ENCODE peak calls at places on chromosomes 13 and 19, in six cellular contexts. D is T-helper 2 cell, E is kidney tubule cell, U is B cell, G is heart left ventricle, L is iris pigment epithelial cell. R is an unnamed sample.

GRCh38 chr13:24503376-24503690 is 9.2 kb downstream of the PARP4 start:
- DNase-seq in D (no peak), E (no peak), U (no peak), G (no peak), L (peak; percentile 34), R (no peak)

GRCh38 chr19:57552432-57552831 is 7.2 kb downstream of the ZNF550 start:
- DNase-seq in D (no peak), E (no peak), U (no peak), G (no peak), L (no peak), R (no peak)

GRCh38 chr19:16376241-16376640 is 51.6 kb downstream of the KLF2 start:
- DNase-seq in D (no peak), E (no peak), U (no peak), G (no peak), L (no peak), R (no peak)

GRCh38 chr13:95505265-95505664 is 47.3 kb upstream of the CLDN10 start:
- DNase-seq in D (no peak), E (peak; percentile 36), U (no peak), G (no peak), L (no peak), R (no peak)

GRCh38 chr13:93244141-93244917 is 17.7 kb downstream of the GPC6 start:
- DNase-seq in D (no peak), E (peak; percentile 82), U (no peak), G (peak; percentile 28), L (peak; percentile 63), R (no peak)

GRCh38 chr19:49441210-49441959 is at the start of gene SLC17A7:
- DNase-seq in D (no peak), E (no peak), U (peak; percentile 69), G (peak; percentile 60), L (no peak), R (no peak)

GRCh38 chr13:19845758-19846157 is 17.7 kb downstream of the ZMYM5 start:
- DNase-seq in D (no peak), E (peak; percentile 91), U (no peak), G (peak; percentile 37), L (peak; percentile 98), R (no peak)

GRCh38 chr19:18173572-18174294 is at the start of gene IFI30:
- DNase-seq in D (peak; percentile 25), E (peak; percentile 52), U (peak; percentile 93), G (peak; percentile 74), L (no peak), R (no peak)

GRCh38 chr19:14544047-14544446 is 14.7 kb downstream of the TECR start:
- DNase-seq in D (no peak), E (peak; percentile 36), U (no peak), G (no peak), L (no peak), R (no peak)

GRCh38 chr13:80408270-80408669 is 67.3 kb upstream of the SPRY2 start:
- DNase-seq in D (no peak), E (no peak), U (no peak), G (no peak), L (no peak), R (no peak)

GRCh38 chr19:6229216-6229913 is 50.4 kb downstream of the MLLT1 start:
- DNase-seq in D (no peak), E (no peak), U (no peak), G (peak; percentile 21), L (no peak), R (no peak)

GRCh38 chr19:31772915-31773314 is 423.7 kb upstream of the TSHZ3 start:
- DNase-seq in D (no peak), E (no peak), U (no peak), G (no peak), L (no peak), R (no peak)

GRCh38 chr13:114110091-114110829 is 22.2 kb downstream of the RASA3 start:
- DNase-seq in D (peak; percentile 81), E (no peak), U (peak; percentile 82), G (peak; percentile 48), L (no peak), R (no peak)

GRCh38 chr19:39539165-39539518 is 819 bp downstream of the EID2 start:
- DNase-seq in D (no peak), E (peak; percentile 63), U (no peak), G (no peak), L (peak; percentile 62), R (no peak)

GRCh38 chr13:78589206-78589605 is 14.1 kb downstream of the POU4F1 start:
- DNase-seq in D (no peak), E (no peak), U (peak; percentile 7), G (no peak), L (no peak), R (no peak)

GRCh38 chr19:40314646-40315045 is 29.5 kb upstream of the AKT2 start:
- DNase-seq in D (no peak), E (no peak), U (no peak), G (no peak), L (no peak), R (no peak)

GRCh38 chr13:73411067-73411809 is 352.4 kb downstream of the KLF5 start:
- DNase-seq in D (no peak), E (peak; percentile 60), U (no peak), G (no peak), L (no peak), R (no peak)

GRCh38 chr19:10259162-10259905 is 7.3 kb downstream of the MRPL4 start:
- DNase-seq in D (peak; percentile 69), E (peak; percentile 90), U (peak; percentile 89), G (peak; percentile 88), L (peak; percentile 76), R (peak; percentile 63)

GRCh38 chr19:38440592-38440991 is 7.1 kb downstream of the RYR1 start:
- DNase-seq in D (no peak), E (no peak), U (no peak), G (no peak), L (no peak), R (no peak)

R was measured in LNCaP clone FGC.